ENCODE peak calls at places on chromosome 15, in eight cellular contexts. O, A, M, I, V, Q, P and W are unnamed samples.

GRCh38 chr15:33005582-33005981 is 188.9 kb downstream of the FMN1 start:
- DNase-seq in O (no peak), A (no peak), M (no peak), I (no peak), V (no peak), Q (no peak), P (no peak), W (no peak)

GRCh38 chr15:70348581-70349344 is 251.0 kb upstream of the TLE3 start:
- DNase-seq in O (no peak), A (no peak), M (no peak), I (no peak), V (no peak), Q (no peak), P (no peak), W (peak; percentile 83)

GRCh38 chr15:64009798-64010241 is 36.5 kb downstream of the DAPK2 start:
- DNase-seq in O (peak; percentile 20), A (peak; percentile 16), M (no peak), I (no peak), V (no peak), Q (no peak), P (no peak), W (no peak)

GRCh38 chr15:100544946-100545345 is 16.2 kb upstream of the CERS3 start:
- DNase-seq in O (no peak), A (no peak), M (no peak), I (no peak), V (no peak), Q (no peak), P (no peak), W (no peak)

GRCh38 chr15:48802867-48803266 is 8.0 kb downstream of the CEP152 start:
- DNase-seq in O (peak; percentile 25), A (peak; percentile 97), M (no peak), I (no peak), V (no peak), Q (no peak), P (no peak), W (no peak)

GRCh38 chr15:23869391-23869790 is 182.3 kb upstream of the NDN start:
- DNase-seq in O (no peak), A (no peak), M (no peak), I (no peak), V (peak; percentile 52), Q (no peak), P (no peak), W (no peak)

GRCh38 chr15:82040862-82041261 is 5.0 kb downstream of the MEX3B start:
- DNase-seq in O (no peak), A (no peak), M (no peak), I (no peak), V (peak; percentile 45), Q (no peak), P (no peak), W (no peak)

GRCh38 chr15:48680841-48681240 is 35.3 kb upstream of the FBN1 start:
- DNase-seq in O (no peak), A (peak; percentile 97), M (no peak), I (no peak), V (no peak), Q (no peak), P (no peak), W (no peak)

GRCh38 chr15:64161688-64162477 is 939 bp downstream of the PPIB start:
- DNase-seq in O (no peak), A (no peak), M (no peak), I (no peak), V (no peak), Q (no peak), P (no peak), W (peak; percentile 76)

GRCh38 chr15:52796742-52797515 is 6.8 kb upstream of the ONECUT1 start:
- DNase-seq in O (no peak), A (no peak), M (no peak), I (no peak), V (no peak), Q (no peak), P (no peak), W (no peak)

GRCh38 chr15:50675524-50676144 is 11.0 kb downstream of the TRPM7 start:
- DNase-seq in O (no peak), A (peak; percentile 59), M (no peak), I (no peak), V (no peak), Q (peak; percentile 25), P (no peak), W (no peak)

DNA sequence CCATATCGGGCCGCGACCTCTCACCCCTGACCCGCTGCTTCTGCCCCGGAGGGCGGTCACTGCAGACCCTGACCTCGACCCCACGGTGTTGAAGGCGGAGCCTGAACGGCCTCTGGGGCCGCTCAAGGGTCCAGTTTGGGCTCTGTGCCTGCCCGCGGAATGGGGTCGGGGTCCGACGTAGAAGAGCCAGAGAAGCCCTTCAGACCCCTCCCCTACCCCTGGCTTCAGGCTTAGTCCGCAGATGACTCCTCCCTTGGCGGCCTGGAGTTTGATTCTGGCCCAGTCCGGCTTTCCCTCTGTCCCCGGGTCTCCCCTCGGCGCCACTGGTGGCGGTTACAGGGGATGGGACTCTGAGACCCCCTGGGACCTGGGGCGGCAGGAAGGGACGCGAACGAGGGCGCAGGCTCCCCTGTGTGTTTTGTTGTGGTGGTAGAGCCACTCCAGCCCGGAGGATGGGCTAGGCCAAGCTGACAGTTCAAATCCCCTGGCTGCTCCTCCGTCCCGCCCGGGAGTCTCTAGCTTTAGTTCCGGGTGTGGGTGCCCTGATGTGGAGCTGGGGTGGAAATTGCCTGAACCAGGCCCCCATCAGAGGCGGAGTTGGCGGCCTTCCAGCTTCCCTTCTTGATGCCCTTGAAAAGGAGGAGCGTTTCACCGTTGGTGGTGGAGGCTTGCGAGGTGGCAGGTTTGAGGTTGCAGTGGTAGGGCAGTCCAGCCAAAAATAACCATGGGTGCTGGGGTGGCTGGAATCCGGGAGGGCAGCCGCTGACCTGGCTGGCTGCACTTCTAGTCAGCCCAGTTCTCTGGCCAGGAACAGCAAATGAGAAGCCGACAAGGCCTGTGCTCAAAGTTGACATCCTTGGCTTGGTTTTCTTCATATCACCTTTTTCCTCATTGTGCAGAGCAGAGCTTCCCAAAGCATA is 644 bp downstream of the CLK3 start:
- DNase-seq in O (peak; percentile 46), A (peak; percentile 63), M (peak; percentile 87), I (peak; percentile 57), V (peak; percentile 85), Q (no peak), P (no peak), W (peak; percentile 70)
- TF ChIP-seq POLR2A in O (peak; percentile 33), A (no peak), M (no peak), I (no peak), V (no peak), Q (no peak), P (peak; percentile 20), W (no peak)

GRCh38 chr15:68054658-68055223 is 626 bp downstream of the PIAS1 start:
- DNase-seq in O (peak; percentile 22), A (peak; percentile 21), M (peak; percentile 49), I (peak; percentile 27), V (peak; percentile 65), Q (peak; percentile 71), P (no peak), W (peak; percentile 48)

GRCh38 chr15:68053701-68053996 is 466 bp upstream of the PIAS1 start:
- DNase-seq in O (no peak), A (no peak), M (no peak), I (no peak), V (no peak), Q (no peak), P (no peak), W (no peak)

GRCh38 chr15:68053001-68053400 is 1.1 kb upstream of the PIAS1 start:
- DNase-seq in O (no peak), A (no peak), M (no peak), I (no peak), V (no peak), Q (no peak), P (no peak), W (no peak)

GRCh38 chr15:68055224-68055705 is 1.1 kb downstream of the PIAS1 start:
- DNase-seq in O (peak; percentile 19), A (peak; percentile 52), M (no peak), I (no peak), V (no peak), Q (no peak), P (no peak), W (peak; percentile 31)

GRCh38 chr15:68053997-68054657 is at the start of gene PIAS1:
- DNase-seq in O (peak; percentile 65), A (peak; percentile 83), M (peak; percentile 95), I (peak; percentile 87), V (peak; percentile 97), Q (peak; percentile 91), P (peak; percentile 76), W (peak; percentile 98)
- TF ChIP-seq POLR2A in O (peak; percentile 80), A (peak; percentile 74), M (no peak), I (peak; percentile 95), V (peak; percentile 44), Q (peak; percentile 80), P (peak; percentile 95), W (no peak)

GRCh38 chr15:68818671-68819450 is 1.8 kb downstream of the ANP32A start:
- DNase-seq in O (no peak), A (no peak), M (peak; percentile 35), I (no peak), V (peak; percentile 66), Q (peak; percentile 53), P (no peak), W (peak; percentile 40)

GRCh38 chr15:68818088-68818670 is 2.5 kb downstream of the ANP32A start:
- DNase-seq in O (peak; percentile 45), A (peak; percentile 54), M (peak; percentile 65), I (peak; percentile 31), V (peak; percentile 70), Q (peak; percentile 70), P (no peak), W (peak; percentile 56)

GRCh38 chr15:68820205-68820588 is 498 bp downstream of the ANP32A start:
- DNase-seq in O (no peak), A (no peak), M (peak; percentile 46), I (no peak), V (peak; percentile 43), Q (peak; percentile 31), P (no peak), W (no peak)

GRCh38 chr15:68820589-68821189 is at the start of gene ANP32A:
- DNase-seq in O (peak; percentile 92), A (peak; percentile 91), M (peak; percentile 96), I (peak; percentile 97), V (peak; percentile 97), Q (peak; percentile 100), P (peak; percentile 53), W (peak; percentile 99)

GRCh38 chr15:68819451-68820204 is 1.1 kb downstream of the ANP32A start:
- DNase-seq in O (peak; percentile 23), A (peak; percentile 47), M (peak; percentile 37), I (no peak), V (peak; percentile 49), Q (peak; percentile 60), P (no peak), W (peak; percentile 92)
- TF ChIP-seq POLR2A in O (no peak), A (no peak), M (no peak), I (peak; percentile 26), V (no peak), Q (no peak), P (peak; percentile 48), W (no peak)

GRCh38 chr15:79321876-79322275 is 11.0 kb downstream of the TMED3 start:
- DNase-seq in O (no peak), A (no peak), M (no peak), I (no peak), V (no peak), Q (no peak), P (no peak), W (no peak)

GRCh38 chr15:79322306-79322705 is 11.4 kb downstream of the TMED3 start:
- DNase-seq in O (no peak), A (no peak), M (no peak), I (no peak), V (no peak), Q (no peak), P (no peak), W (no peak)

DNA sequence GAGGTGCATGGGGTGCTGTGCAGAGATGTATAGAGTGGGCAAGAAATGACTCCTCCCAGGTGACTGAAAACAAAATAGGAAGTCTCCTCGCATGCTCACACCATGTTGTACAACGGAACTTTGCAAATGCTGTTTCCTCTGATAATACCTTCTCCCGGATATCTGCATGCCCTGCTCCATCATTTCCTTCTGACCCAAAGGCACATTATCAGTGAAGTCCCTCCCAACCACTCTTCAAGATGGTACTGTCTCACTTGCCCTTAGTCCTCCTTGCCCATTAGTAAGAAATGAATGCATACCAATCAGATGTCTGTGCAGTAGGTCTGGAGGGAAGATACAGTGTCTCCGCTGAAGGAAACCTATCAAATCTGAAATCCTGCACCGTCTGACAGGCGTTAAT is 12.0 kb downstream of the TMED3 start:
- DNase-seq in O (no peak), A (no peak), M (no peak), I (no peak), V (no peak), Q (no peak), P (no peak), W (no peak)
- TF ChIP-seq POLR2A in O (no peak), A (no peak), M (no peak), I (no peak), V (no peak), Q (no peak), P (no peak), W (no peak)